ENCODE peak calls at places on chromosome 22, in eight cellular contexts. U is activated CD4-positive, CD25-positive, alpha-beta regulatory T cell treated with anti-CD3 and anti-CD28 coated beads, Interleukin-2, amount 50 U/mL, for 72 hours; Y is activated T-cell treated with anti-CD3 and anti-CD28 coated beads, Interleukin-2, amount 50 U/mL, for 24 hours; H is WERI-Rb-1; T is NCI-H1092; Q is AG08395; X is T-helper 2 cell; Z is NCI-H446 treated with DMSO at 0.1 percent for 48 hours. E is an unnamed sample.

GRCh38 chr22:40542821-40543540 is 93.5 kb downstream of the MRTFA start:
- DNase-seq in T (no peak), U (no peak), X (no peak), H (no peak), Z (no peak), Y (no peak), Q (no peak), E (no peak)

GRCh38 chr22:27474711-27475547 is 326.6 kb downstream of the MN1 start:
- DNase-seq in T (no peak), Q (peak; percentile 91), Y (no peak), H (no peak), U (no peak), Z (peak; percentile 23), X (no peak), E (no peak)

GRCh38 chr22:28710112-28710888 is 30.7 kb upstream of the TTC28 start:
- DNase-seq in T (no peak), Y (no peak), X (no peak), H (no peak), Z (no peak), U (no peak), Q (peak; percentile 69), E (no peak)

GRCh38 chr22:26887456-26887855 is 230.1 kb downstream of the MIAT start:
- DNase-seq in T (no peak), H (no peak), X (no peak), U (no peak), Q (peak; percentile 84), Z (no peak), Y (no peak), E (no peak)

GRCh38 chr22:37043828-37044538 is 7.6 kb upstream of the KCTD17 start:
- DNase-seq in Q (peak; percentile 48), U (peak; percentile 50), H (peak; percentile 89), Y (peak; percentile 58), Z (no peak), T (peak; percentile 69), X (no peak), E (no peak)

GRCh38 chr22:41411021-41411851 is 29.5 kb downstream of the TEF start:
- DNase-seq in Q (no peak), Z (no peak), H (no peak), Y (no peak), X (no peak), U (no peak), T (no peak), E (no peak)

GRCh38 chr22:44698531-44699421 is 3.2 kb upstream of the PRR5 start:
- DNase-seq in X (no peak), H (no peak), U (no peak), Q (peak; percentile 89), Y (no peak), T (no peak), Z (no peak), E (no peak)

GRCh38 chr22:26718905-26719304 is 61.5 kb downstream of the MIAT start:
- DNase-seq in Z (no peak), U (no peak), X (no peak), Q (peak; percentile 95), Y (no peak), T (no peak), H (no peak), E (no peak)

GRCh38 chr22:35274154-35274871 is 17.0 kb downstream of the HMGXB4 start:
- DNase-seq in U (no peak), T (no peak), Y (no peak), Q (no peak), H (no peak), X (no peak), Z (no peak), E (no peak)

GRCh38 chr22:46982635-46983034 is 220.2 kb downstream of the TBC1D22A start:
- DNase-seq in Y (no peak), H (no peak), X (no peak), Q (no peak), Z (no peak), U (no peak), T (no peak), E (no peak)

GRCh38 chr22:46078241-46079092 is 71.9 kb upstream of the PPARA start:
- DNase-seq in T (no peak), U (no peak), Y (no peak), X (no peak), Z (no peak), H (no peak), Q (peak; percentile 68), E (no peak)

GRCh38 chr22:44399196-44399837 is 86.6 kb upstream of the SHISAL1 start:
- DNase-seq in Q (no peak), U (no peak), T (no peak), H (no peak), Y (no peak), Z (no peak), X (no peak), E (no peak)

GRCh38 chr22:20979243-20979809 is 2.8 kb upstream of the LZTR1 start:
- DNase-seq in H (no peak), X (peak; percentile 64), Z (no peak), U (no peak), T (no peak), Y (peak; percentile 80), Q (peak; percentile 59), E (no peak)

GRCh38 chr22:42179616-42180015 is 49.0 kb upstream of the CYP2D6 start:
- DNase-seq in Q (peak; percentile 92), U (no peak), H (no peak), Y (no peak), Z (no peak), T (no peak), X (no peak), E (no peak)

GRCh38 chr22:41596776-41597634 is 7.4 kb upstream of the PMM1 start:
- DNase-seq in Q (peak; percentile 72), Z (no peak), T (peak; percentile 29), H (peak; percentile 63), U (no peak), Y (peak; percentile 56), X (no peak), E (no peak)

GRCh38 chr22:35883028-35883620 is 145.5 kb downstream of the RBFOX2 start:
- DNase-seq in U (no peak), Z (no peak), Q (peak; percentile 33), H (no peak), X (no peak), Y (no peak), T (no peak), E (no peak)

GRCh38 chr22:44404341-44405020 is 91.7 kb upstream of the SHISAL1 start:
- DNase-seq in Z (no peak), Y (no peak), T (no peak), Q (no peak), H (peak; percentile 2), X (no peak), U (no peak), E (no peak)

GRCh38 chr22:29344137-29344536 is 28.6 kb upstream of the RASL10A start:
- DNase-seq in Z (peak; percentile 97), T (peak; percentile 77), X (no peak), U (no peak), Y (no peak), H (no peak), Q (peak; percentile 96), E (no peak)

E was measured in activated gamma-delta T cell.